ENCODE peak calls at places on chromosomes 6 and 20, in six cellular contexts. Z is psoas muscle, V is cardiac muscle cell, Q is fibroblast of mammary gland, G is lung, B is B cell. X is an unnamed sample.

GRCh38 chr20:49973964-49974363 is 8.8 kb upstream of the SNAI1 start:
- DNase-seq in Z (no peak), V (no peak), Q (no peak), G (no peak), B (no peak), X (no peak)

GRCh38 chr6:1608976-1609661 is 596 bp upstream of the FOXC1 start:
- DNase-seq in Z (peak), V (peak), Q (no peak), G (no peak), B (peak), X (no peak)

GRCh38 chr6:158836625-158837311 is 17.6 kb upstream of the EZR start:
- DNase-seq in Z (no peak), V (no peak), Q (no peak), G (no peak), B (peak), X (no peak)

GRCh38 chr20:52461602-52462001 is 270.0 kb upstream of the ZFP64 start:
- DNase-seq in Z (no peak), V (no peak), Q (no peak), G (no peak), B (no peak), X (peak)

GRCh38 chr20:62907377-62908317 is 18.7 kb downstream of the DIDO1 start:
- DNase-seq in Z (no peak), V (peak), Q (no peak), G (no peak), B (peak), X (no peak)

GRCh38 chr6:5282191-5282623 is 20.9 kb downstream of the FARS2 start:
- DNase-seq in Z (no peak), V (no peak), Q (no peak), G (no peak), B (no peak), X (no peak)

GRCh38 chr20:38094373-38094775 is 60.8 kb downstream of the RPRD1B start:
- DNase-seq in Z (peak), V (no peak), Q (peak), G (no peak), B (peak), X (peak)

GRCh38 chr6:135227758-135228157 is 46.6 kb downstream of the MYB start:
- DNase-seq in Z (no peak), V (no peak), Q (no peak), G (no peak), B (no peak), X (no peak)

GRCh38 chr6:44253307-44254101 is 3.8 kb downstream of the SLC35B2 start:
- DNase-seq in Z (peak), V (peak), Q (peak), G (no peak), B (peak), X (peak)

GRCh38 chr6:70310063-70310694 is 7.3 kb upstream of the COL9A1 start:
- DNase-seq in Z (no peak), V (peak), Q (peak), G (no peak), B (peak), X (peak)

GRCh38 chr20:24160563-24161355 is 172.2 kb upstream of the GGTLC1 start:
- DNase-seq in Z (peak), V (peak), Q (peak), G (peak), B (peak), X (peak)

GRCh38 chr20:16707674-16708073 is 22.2 kb upstream of the SNRPB2 start:
- DNase-seq in Z (no peak), V (no peak), Q (no peak), G (no peak), B (no peak), X (no peak)

GRCh38 chr6:95547043-95547442 is 30.3 kb upstream of the MANEA start:
- DNase-seq in Z (no peak), V (no peak), Q (no peak), G (no peak), B (no peak), X (no peak)

GRCh38 chr6:129022011-129022553 is 139.1 kb downstream of the LAMA2 start:
- DNase-seq in Z (no peak), V (no peak), Q (no peak), G (no peak), B (no peak), X (no peak)

GRCh38 chr6:138977242-138977641 is 10.8 kb downstream of the REPS1 start:
- DNase-seq in Z (no peak), V (no peak), Q (no peak), G (no peak), B (no peak), X (no peak)

GRCh38 chr6:55833284-55833683 is 42.1 kb downstream of the BMP5 start:
- DNase-seq in Z (no peak), V (no peak), Q (no peak), G (no peak), B (no peak), X (no peak)

GRCh38 chr20:31835977-31836852 is 9.2 kb downstream of the FOXS1 start:
- DNase-seq in Z (peak), V (no peak), Q (peak), G (peak), B (no peak), X (peak)

GRCh38 chr6:81806793-81807565 is 54.5 kb upstream of the TENT5A start:
- DNase-seq in Z (no peak), V (no peak), Q (no peak), G (no peak), B (no peak), X (no peak)

GRCh38 chr6:41581381-41581991 is 35.3 kb downstream of the FOXP4 start:
- DNase-seq in Z (peak), V (no peak), Q (peak), G (no peak), B (no peak), X (peak)

GRCh38 chr20:46939566-46939965 is 44.9 kb downstream of the EYA2 start:
- DNase-seq in Z (no peak), V (no peak), Q (no peak), G (no peak), B (no peak), X (no peak)
- TF ChIP-seq CTCF in Z (no peak), V (no peak), Q (no peak), G (no peak), B (no peak), X (no peak)

GRCh38 chr6:12291785-12292604 is 1.8 kb downstream of the EDN1 start:
- DNase-seq in Z (no peak), V (no peak), Q (no peak), G (no peak), B (no peak), X (peak)
- TF ChIP-seq CTCF in Z (no peak), V (peak), Q (no peak), G (no peak), B (no peak), X (peak)

GRCh38 chr20:21702001-21702400 is 3.5 kb upstream of the PAX1 start:
- DNase-seq in Z (no peak), V (no peak), Q (no peak), G (no peak), B (no peak), X (no peak)

GRCh38 chr20:21703740-21704407 is 1.6 kb upstream of the PAX1 start:
- DNase-seq in Z (no peak), V (no peak), Q (no peak), G (no peak), B (no peak), X (no peak)

GRCh38 chr20:21704408-21705385 is 767 bp upstream of the PAX1 start:
- DNase-seq in Z (no peak), V (no peak), Q (no peak), G (no peak), B (no peak), X (no peak)

GRCh38 chr20:21701171-21701876 is 4.1 kb upstream of the PAX1 start:
- DNase-seq in Z (no peak), V (no peak), Q (no peak), G (no peak), B (no peak), X (no peak)

DNA sequence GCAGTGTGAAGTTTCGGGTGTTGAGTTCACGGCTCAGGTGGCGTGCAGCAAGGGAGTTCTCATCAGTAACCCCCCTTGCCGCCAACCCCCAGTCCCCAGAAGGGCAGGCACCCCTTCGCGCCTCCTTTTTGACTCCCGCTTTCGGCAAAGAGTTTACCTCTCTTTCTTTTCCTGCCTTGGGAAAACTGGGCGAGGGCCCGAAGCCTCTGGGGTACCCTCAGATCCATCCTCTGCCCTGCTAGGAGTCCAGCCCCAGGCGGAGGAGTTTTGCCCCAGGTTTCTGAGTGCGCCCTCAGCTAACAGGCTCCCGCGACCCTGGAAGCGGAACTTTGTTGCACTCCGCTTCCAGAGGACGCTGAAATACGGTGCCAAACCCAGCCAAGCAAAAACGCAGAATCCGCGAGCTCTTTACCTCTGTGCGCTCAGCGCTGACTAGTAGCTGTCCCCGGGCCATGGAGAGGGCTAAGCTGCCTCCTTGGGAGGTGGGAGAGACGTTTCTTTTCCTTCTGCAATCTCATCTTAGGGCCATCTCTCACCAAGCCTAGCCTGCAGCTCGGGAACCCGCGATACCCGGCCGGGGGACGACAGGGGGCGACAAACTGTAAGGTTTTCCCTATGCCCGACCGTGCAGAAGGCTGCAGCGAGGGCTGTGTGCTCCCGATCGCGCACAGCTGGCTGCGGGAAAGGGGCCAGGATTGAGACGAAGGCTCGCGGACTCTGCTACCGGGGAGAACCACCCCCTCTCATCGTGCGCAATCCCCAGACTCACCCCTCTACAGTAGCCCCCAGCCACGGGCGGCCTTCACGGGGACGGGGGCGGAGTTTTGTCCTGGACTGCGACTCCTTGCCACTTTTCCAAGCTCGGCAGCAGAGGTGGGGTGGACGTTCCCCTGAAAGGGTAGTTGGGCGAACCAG is 2.7 kb upstream of the PAX1 start:
- DNase-seq in Z (peak), V (peak), Q (peak), G (peak), B (no peak), X (peak)
- TF ChIP-seq CTCF in Z (peak), V (peak), Q (peak), G (no peak), B (no peak), X (peak)

GRCh38 chr6:107280791-107281190 is 165.5 kb upstream of the BEND3 start:
- DNase-seq in Z (no peak), V (no peak), Q (no peak), G (no peak), B (no peak), X (no peak)
- TF ChIP-seq CTCF in Z (no peak), V (no peak), Q (no peak), G (no peak), B (no peak), X (no peak)